ENCODE peak calls at places on chromosomes 13 and 19, in four cellular contexts. U, X, V and N are unnamed samples.
A peak's percentile ranks its signal among the peaks of the same experiment; 100 is the strongest.

GRCh38 chr13:26022538-26023292 is 29.1 kb downstream of the SHISA2 start:
- DNase-seq in V (peak; percentile 73), X (no peak), U (peak; percentile 67), N (peak; percentile 58)

GRCh38 chr13:45078003-45078402 is 42.3 kb upstream of the GTF2F2 start:
- DNase-seq in V (no peak), U (no peak), X (no peak), N (no peak)

GRCh38 chr19:13830761-13831481 is 35.7 kb downstream of the ZSWIM4 start:
- DNase-seq in V (no peak), X (no peak), U (no peak), N (peak; percentile 71)

GRCh38 chr13:50322006-50322405 is 306.8 kb downstream of the KCNRG start:
- DNase-seq in V (no peak), X (no peak), U (no peak), N (no peak)

GRCh38 chr13:42009057-42009456 is 39.4 kb upstream of the DGKH start:
- DNase-seq in U (no peak), X (no peak), V (no peak), N (no peak)

GRCh38 chr13:27450921-27451461 is 627 bp upstream of the MTIF3 start:
- DNase-seq in V (peak; percentile 66), U (peak; percentile 53), X (peak; percentile 43), N (peak; percentile 84)

GRCh38 chr19:13707901-13708300 is 56.4 kb upstream of the MRI1 start:
- DNase-seq in V (peak; percentile 79), U (no peak), X (no peak), N (no peak)

GRCh38 chr13:32650705-32651311 is 64.6 kb downstream of the PDS5B start:
- DNase-seq in U (peak; percentile 81), X (peak; percentile 65), V (peak; percentile 59), N (peak; percentile 73)

GRCh38 chr13:23466144-23467002 is 32.9 kb upstream of the SACS start:
- DNase-seq in V (peak; percentile 79), U (peak; percentile 86), X (peak; percentile 42), N (peak; percentile 61)

GRCh38 chr13:60112771-60113170 is 51.0 kb downstream of the DIAPH3 start:
- DNase-seq in X (no peak), U (peak; percentile 19), V (peak; percentile 65), N (peak; percentile 77)

GRCh38 chr19:55750715-55751114 is 8.2 kb upstream of the RFPL4A start:
- DNase-seq in V (no peak), X (no peak), U (no peak), N (no peak)

GRCh38 chr19:41802770-41803169 is 6.4 kb downstream of the CEACAM3 start:
- DNase-seq in V (no peak), X (peak; percentile 30), U (no peak), N (no peak)

GRCh38 chr13:77478645-77478997 is 56.9 kb upstream of the SCEL start:
- DNase-seq in V (no peak), U (no peak), X (no peak), N (no peak)

GRCh38 chr13:27263438-27263837 is 7.2 kb upstream of the RASL11A start:
- DNase-seq in V (no peak), U (no peak), X (no peak), N (no peak)

GRCh38 chr19:20423381-20424207 is 142.0 kb downstream of the ZNF737 start:
- DNase-seq in V (peak; percentile 71), X (peak; percentile 54), U (peak; percentile 88), N (peak; percentile 27)

GRCh38 chr19:42512130-42512636 is 16.1 kb downstream of the CEACAM1 start:
- DNase-seq in X (no peak), U (no peak), V (no peak), N (no peak)

GRCh38 chr19:47428177-47428894 is 9.0 kb upstream of the MEIS3 start:
- DNase-seq in V (peak; percentile 99), U (peak; percentile 100), X (peak; percentile 62), N (peak; percentile 99)

GRCh38 chr19:9009431-9009830 is 778 bp downstream of the MUC16 start:
- DNase-seq in X (no peak), V (no peak), U (no peak), N (no peak)

GRCh38 chr13:38577048-38577447 is 109.8 kb upstream of the FREM2 start:
- DNase-seq in U (peak; percentile 36), V (peak; percentile 3), X (no peak), N (no peak)

GRCh38 chr13:75610466-75610865 is 25.7 kb upstream of the LMO7 start:
- DNase-seq in V (no peak), X (no peak), U (no peak), N (peak; percentile 26)

GRCh38 chr19:29770653-29771052 is 41.1 kb upstream of the CCNE1 start:
- DNase-seq in X (no peak), U (no peak), V (no peak), N (no peak)

GRCh38 chr13:44206429-44206828 is 167.2 kb upstream of the SERP2 start:
- DNase-seq in V (no peak), U (no peak), X (no peak), N (no peak)

GRCh38 chr19:37007587-37008220 is 70.5 kb upstream of the ZNF420 start:
- DNase-seq in U (peak; percentile 79), V (peak; percentile 51), X (peak; percentile 19), N (peak; percentile 10)

GRCh38 chr13:79389031-79389430 is 17.0 kb downstream of the RBM26 start:
- DNase-seq in U (no peak), X (no peak), V (no peak), N (no peak)

GRCh38 chr13:27770809-27771208 is 21.5 kb upstream of the GSX1 start:
- DNase-seq in X (no peak), U (peak; percentile 33), V (no peak), N (peak; percentile 79)

GRCh38 chr19:47663911-47664771 is 49.1 kb upstream of the EHD2 start:
- DNase-seq in X (peak; percentile 23), V (peak; percentile 99), U (peak; percentile 100), N (peak; percentile 90)

GRCh38 chr19:48635263-48635965 is 1.8 kb downstream of the DBP start:
- DNase-seq in U (peak; percentile 52), X (peak; percentile 73), V (no peak), N (no peak)

GRCh38 chr19:17726914-17727773 is 7.9 kb downstream of the MAP1S start:
- DNase-seq in U (no peak), V (no peak), X (no peak), N (no peak)

GRCh38 chr19:15463865-15464371 is 426 bp downstream of the RASAL3 start:
- DNase-seq in U (no peak), X (peak; percentile 77), V (no peak), N (no peak)

DNA sequence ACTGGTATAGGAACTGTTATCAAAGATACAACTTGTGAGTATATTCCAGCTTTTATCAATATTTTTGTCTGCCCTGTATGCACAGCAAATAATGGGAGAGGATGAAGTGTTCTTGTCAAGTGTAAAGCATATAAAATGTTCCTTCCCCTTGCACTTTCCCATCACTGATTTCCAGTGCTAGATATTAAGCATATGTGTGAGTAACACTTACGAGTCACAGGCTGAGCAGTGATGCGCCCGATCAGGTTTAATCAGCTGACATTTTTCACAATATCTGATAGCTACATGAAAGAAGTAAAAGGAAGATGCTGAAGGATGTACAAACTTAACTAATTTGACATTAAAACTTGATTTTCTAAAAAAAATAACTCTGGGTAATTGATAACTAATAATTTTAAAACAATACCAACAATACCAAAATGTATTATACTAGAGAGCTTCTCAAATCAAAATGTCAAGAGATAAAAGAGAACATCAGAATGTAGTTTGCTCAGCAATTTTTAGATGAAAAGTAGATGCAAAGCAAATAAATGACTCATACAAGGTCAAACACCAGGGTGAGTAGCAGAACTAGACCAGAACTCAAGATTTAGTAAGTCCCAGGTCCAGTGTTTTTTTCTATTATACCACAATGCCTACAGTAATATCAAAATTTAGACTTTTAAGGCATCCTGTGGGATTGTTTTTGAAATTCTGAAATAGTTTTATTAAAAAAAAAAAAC is 56.4 kb downstream of the ZDHHC20 start:
- DNase-seq in V (peak; percentile 43), X (no peak), U (peak; percentile 20), N (peak; percentile 68)
- H3K36me3 ChIP-seq in V (no peaks in the 10 kb centered on the region), X (no peaks in the 10 kb centered on the region), U (peaks cover 17% of the 10 kb centered on the region), N (no peaks in the 10 kb centered on the region)

GRCh38 chr13:53340505-53341143 is 312.0 kb downstream of the OLFM4 start:
- DNase-seq in X (no peak), U (no peak), V (no peak), N (no peak)

GRCh38 chr13:53336441-53337160 is 308.0 kb downstream of the OLFM4 start:
- DNase-seq in U (no peak), X (no peak), V (no peak), N (no peak)

GRCh38 chr13:53341144-53341510 is 312.5 kb downstream of the OLFM4 start:
- DNase-seq in X (no peak), V (no peak), U (no peak), N (no peak)

GRCh38 chr13:53342623-53343022 is 314.0 kb downstream of the OLFM4 start:
- DNase-seq in V (no peak), U (no peak), X (no peak), N (no peak)

DNA sequence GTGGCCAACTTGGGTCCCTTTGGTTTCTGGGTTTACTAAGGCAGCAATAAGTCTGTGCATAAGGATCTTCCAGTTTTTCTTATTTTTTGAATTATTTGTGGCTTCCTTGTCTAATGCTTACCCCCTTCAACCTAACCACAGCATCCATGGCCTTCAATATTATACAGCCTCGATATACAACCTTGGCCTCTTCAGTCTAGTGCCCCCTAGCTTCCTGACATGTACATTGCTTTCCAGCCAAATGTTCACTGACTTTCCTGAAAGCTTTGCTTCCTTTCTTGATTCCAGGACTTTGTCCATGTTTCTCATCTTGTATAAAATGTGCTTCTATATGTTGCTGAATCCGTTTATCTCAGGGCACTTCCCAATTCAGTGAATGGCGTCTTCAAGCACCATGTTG is 310.1 kb downstream of the OLFM4 start:
- DNase-seq in U (no peak), V (no peak), X (no peak), N (no peak)
- TF ChIP-seq CTCF in U (no peak), V (no peak), X (no peak), N (no peak)

GRCh38 chr19:10152100-10152499 is 32.4 kb upstream of the EIF3G start:
- DNase-seq in X (no peak), V (no peak), U (no peak), N (no peak)

GRCh38 chr19:10158485-10158884 is 36.3 kb downstream of the DNMT1 start:
- DNase-seq in U (no peak), V (no peak), X (no peak), N (no peak)

GRCh38 chr19:10159610-10160009 is 35.1 kb downstream of the DNMT1 start:
- DNase-seq in X (no peak), V (no peak), U (no peak), N (no peak)

GRCh38 chr19:10158071-10158470 is 36.7 kb downstream of the DNMT1 start:
- DNase-seq in U (no peak), V (no peak), X (no peak), N (no peak)

DNA sequence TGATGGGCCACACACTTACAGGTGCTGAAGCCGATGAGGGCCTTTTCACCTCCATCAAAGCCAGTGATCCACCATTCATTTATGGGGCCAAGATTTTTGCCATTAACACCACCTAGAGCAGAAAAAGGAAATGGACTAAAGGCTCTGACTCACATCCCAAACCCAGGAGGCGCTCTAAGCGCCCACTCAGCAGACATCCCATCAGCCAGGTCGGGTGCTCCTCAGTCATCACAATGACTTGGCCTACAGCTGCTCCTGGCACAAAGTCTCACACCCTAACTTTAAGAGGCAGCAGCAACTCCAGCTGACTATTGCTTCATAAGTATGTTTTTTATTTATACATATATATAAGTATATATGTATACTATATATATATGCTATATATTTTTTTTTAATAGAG is 36.1 kb upstream of the EIF3G start:
- DNase-seq in X (no peak), U (peak; percentile 8), V (peak; percentile 8), N (peak; percentile 36)
- H3K36me3 ChIP-seq in X (no peaks in the 10 kb centered on the region), U (peaks cover 58% of the 10 kb centered on the region), V (peaks cover 54% of the 10 kb centered on the region), N (peaks cover 25% of the 10 kb centered on the region)

DNA sequence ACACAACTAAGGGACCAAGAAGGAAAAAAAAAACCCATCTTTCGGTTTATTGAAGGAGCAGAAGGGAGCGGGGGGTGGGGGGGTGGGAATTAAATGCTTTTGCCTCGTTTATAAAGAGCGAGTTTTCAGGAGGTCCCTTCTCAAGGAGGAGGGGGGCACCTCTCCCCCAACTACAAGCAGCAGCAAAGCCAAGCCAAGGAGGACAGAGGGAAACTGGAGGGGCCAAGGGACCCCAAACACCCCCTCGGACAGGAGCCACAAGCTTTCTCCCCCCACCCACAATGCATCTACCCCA is 2.4 kb downstream of the IRF2BP1 start:
- DNase-seq in X (no peak), U (no peak), V (no peak), N (no peak)
- TF ChIP-seq CTCF in X (no peak), U (no peak), V (no peak), N (no peak)